ENCODE peak calls at places on chromosomes 2 and 18, in six cellular contexts. Z, I, V, B, H and Y are unnamed samples.

GRCh38 chr2:78985558-78985957 is 39.9 kb upstream of the REG3G start:
- DNase-seq in Z (no peak), I (no peak), V (no peak), B (no peak), H (no peak), Y (no peak)

GRCh38 chr2:112150447-112150846 is 12.3 kb downstream of the FBLN7 start:
- DNase-seq in Z (no peak), I (no peak), V (no peak), B (peak), H (no peak), Y (peak)

GRCh38 chr2:28981620-28982371 is 698 bp downstream of the TOGARAM2 start:
- DNase-seq in Z (no peak), I (no peak), V (no peak), B (no peak), H (no peak), Y (peak)

GRCh38 chr18:45722899-45723298 is 1.1 kb upstream of the SLC14A1 start:
- DNase-seq in Z (no peak), I (peak), V (peak), B (peak), H (peak), Y (peak)

GRCh38 chr2:202147775-202148174 is 74.7 kb downstream of the KIAA2012 start:
- DNase-seq in Z (no peak), I (no peak), V (no peak), B (peak), H (no peak), Y (peak)

GRCh38 chr18:67590571-67591141 is 74.1 kb upstream of the DSEL start:
- DNase-seq in Z (no peak), I (no peak), V (no peak), B (no peak), H (no peak), Y (peak)

GRCh38 chr2:37789988-37790387 is 118.5 kb upstream of the CDC42EP3 start:
- DNase-seq in Z (no peak), I (no peak), V (no peak), B (no peak), H (no peak), Y (no peak)

GRCh38 chr2:44956841-44957240 is 15.3 kb downstream of the SIX3 start:
- DNase-seq in Z (no peak), I (no peak), V (no peak), B (no peak), H (no peak), Y (no peak)

GRCh38 chr18:57581301-57581934 is 5.1 kb downstream of the FECH start:
- DNase-seq in Z (peak), I (no peak), V (peak), B (peak), H (no peak), Y (no peak)

GRCh38 chr2:31522742-31523141 is 58.0 kb downstream of the SRD5A2 start:
- DNase-seq in Z (no peak), I (no peak), V (no peak), B (no peak), H (no peak), Y (no peak)